ENCODE peak calls at places on chromosomes 5 and 9, in five cellular contexts. D, K, Y, U and S are unnamed samples.

GRCh38 chr9:137301086-137301947 is 754 bp downstream of the NRARP start:
- DNase-seq in D (peak; percentile 53), K (no peak), Y (no peak), U (no peak), S (peak; percentile 38)

GRCh38 chr9:2623866-2624682 is 2.5 kb downstream of the VLDLR start:
- DNase-seq in D (no peak), K (no peak), Y (no peak), U (no peak), S (no peak)

GRCh38 chr5:78691073-78691960 is 42.7 kb upstream of the LHFPL2 start:
- DNase-seq in D (no peak), K (no peak), Y (no peak), U (peak; percentile 16), S (no peak)

GRCh38 chr5:134574521-134574920 is 49.1 kb downstream of the JADE2 start:
- DNase-seq in D (no peak), K (no peak), Y (no peak), U (no peak), S (no peak)

GRCh38 chr5:115349001-115349817 is 52.8 kb upstream of the CCDC112 start:
- DNase-seq in D (no peak), K (no peak), Y (peak; percentile 72), U (no peak), S (no peak)

GRCh38 chr5:120124961-120125360 is 339.1 kb upstream of the PRR16 start:
- DNase-seq in D (no peak), K (no peak), Y (no peak), U (no peak), S (no peak)

GRCh38 chr5:36948041-36948440 is 71.5 kb downstream of the NIPBL start:
- DNase-seq in D (no peak), K (no peak), Y (no peak), U (no peak), S (no peak)

GRCh38 chr5:152505442-152506042 is 100.5 kb upstream of the NMUR2 start:
- DNase-seq in D (no peak), K (peak; percentile 16), Y (peak; percentile 19), U (no peak), S (peak; percentile 29)

GRCh38 chr5:8726383-8727036 is 819.4 kb downstream of the SEMA5A start:
- DNase-seq in D (no peak), K (no peak), Y (no peak), U (no peak), S (no peak)

GRCh38 chr9:3585616-3586015 is 59.8 kb upstream of the RFX3 start:
- DNase-seq in D (no peak), K (no peak), Y (no peak), U (peak; percentile 48), S (no peak)

GRCh38 chr9:115850548-115851304 is 302.9 kb upstream of the PAPPA start:
- DNase-seq in D (no peak), K (no peak), Y (peak; percentile 63), U (no peak), S (no peak)

GRCh38 chr5:133321286-133321832 is 269.5 kb downstream of the HSPA4 start:
- DNase-seq in D (no peak), K (no peak), Y (no peak), U (no peak), S (no peak)

GRCh38 chr5:154415114-154415513 is 30.7 kb upstream of the SAP30L start:
- DNase-seq in D (no peak), K (no peak), Y (no peak), U (no peak), S (no peak)

GRCh38 chr9:33318225-33318624 is 27.9 kb downstream of the NFX1 start:
- DNase-seq in D (no peak), K (no peak), Y (no peak), U (no peak), S (no peak)

GRCh38 chr9:15178621-15179020 is 128.4 kb downstream of the TTC39B start:
- DNase-seq in D (no peak), K (no peak), Y (no peak), U (peak; percentile 69), S (no peak)

GRCh38 chr9:114451707-114452031 is 53.6 kb downstream of the WHRN start:
- DNase-seq in D (no peak), K (no peak), Y (no peak), U (no peak), S (no peak)

GRCh38 chr5:67799732-67800234 is 415.8 kb upstream of the PIK3R1 start:
- DNase-seq in D (peak; percentile 9), K (peak; percentile 44), Y (no peak), U (no peak), S (no peak)

GRCh38 chr5:54645888-54646284 is 128.3 kb downstream of the SNX18 start:
- DNase-seq in D (no peak), K (no peak), Y (no peak), U (no peak), S (peak; percentile 36)

GRCh38 chr9:36950389-36950788 is 83.7 kb downstream of the PAX5 start:
- DNase-seq in D (no peak), K (no peak), Y (no peak), U (no peak), S (no peak)

GRCh38 chr9:127698985-127699670 is 7.7 kb upstream of the CFAP157 start:
- DNase-seq in D (peak; percentile 96), K (peak; percentile 96), Y (peak; percentile 88), U (no peak), S (peak; percentile 97)

GRCh38 chr5:95876782-95877181 is 54.3 kb upstream of the GLRX start:
- DNase-seq in D (no peak), K (no peak), Y (no peak), U (no peak), S (no peak)

GRCh38 chr9:14351206-14351605 is 37.3 kb upstream of the NFIB start:
- DNase-seq in D (peak; percentile 61), K (no peak), Y (no peak), U (no peak), S (no peak)

GRCh38 chr5:50300878-50301277 is 140.2 kb downstream of the EMB start:
- DNase-seq in D (no peak), K (no peak), Y (no peak), U (no peak), S (no peak)

GRCh38 chr9:131187957-131188356 is 62.6 kb downstream of the NUP214 start:
- DNase-seq in D (no peak), K (no peak), Y (no peak), U (no peak), S (no peak)

GRCh38 chr9:133527444-133527920 is 2.7 kb upstream of the MYMK start:
- DNase-seq in D (peak; percentile 77), K (peak; percentile 74), Y (no peak), U (no peak), S (peak; percentile 86)